ENCODE peak calls at places on chromosomes 12 and 14, in seven cellular contexts. J is anterior cingulate cortex, B is glomerular endothelial cell, K is hippocampal formation, G is nephron progenitor cell, V is ELR, H is right cardiac atrium. Y is an unnamed sample.

GRCh38 chr12:53380104-53380796 is at the start of gene SP1:
- DNase-seq in B (no peak), H (peak), K (peak), V (peak), G (peak), J (peak), Y (peak)

GRCh38 chr12:68960162-68960501 is 27.2 kb upstream of the CPM start:
- DNase-seq in V (no peak), G (no peak), J (no peak), B (no peak), K (no peak), H (no peak), Y (no peak)

GRCh38 chr12:4449862-4450222 is 4.2 kb upstream of the FGF6 start:
- DNase-seq in J (no peak), G (no peak), B (no peak), V (no peak), K (no peak), H (no peak), Y (no peak)

GRCh38 chr12:47793015-47793681 is 20.1 kb downstream of the SLC48A1 start:
- DNase-seq in B (no peak), J (no peak), H (peak), K (no peak), V (no peak), G (no peak), Y (no peak)

GRCh38 chr14:39483682-39484081 is 51.4 kb upstream of the FBXO33 start:
- DNase-seq in H (no peak), K (no peak), B (no peak), V (no peak), J (no peak), G (no peak), Y (no peak)

GRCh38 chr14:73047808-73048207 is 10.5 kb upstream of the RBM25 start:
- DNase-seq in H (no peak), J (no peak), B (no peak), V (no peak), G (no peak), K (no peak), Y (no peak)

GRCh38 chr12:120361506-120362208 is 7.3 kb downstream of the MSI1 start:
- DNase-seq in B (no peak), H (peak), K (peak), G (peak), V (peak), J (peak), Y (no peak)

GRCh38 chr12:45416161-45416560 is 200.3 kb downstream of the ANO6 start:
- DNase-seq in V (no peak), J (no peak), K (no peak), H (no peak), B (no peak), G (no peak), Y (no peak)

GRCh38 chr12:39990122-39991101 is 115.5 kb downstream of the SLC2A13 start:
- DNase-seq in V (peak), J (no peak), B (no peak), K (no peak), G (peak), H (peak), Y (peak)

GRCh38 chr12:22812531-22812930 is 187.6 kb downstream of the ETNK1 start:
- DNase-seq in H (no peak), G (no peak), V (no peak), B (no peak), J (no peak), K (no peak), Y (no peak)

GRCh38 chr14:75297417-75298040 is 18.9 kb downstream of the FOS start:
- DNase-seq in H (no peak), K (no peak), J (no peak), V (no peak), G (no peak), B (no peak), Y (no peak)

GRCh38 chr14:51533877-51534553 is 117.7 kb upstream of the FRMD6 start:
- DNase-seq in H (no peak), V (no peak), J (no peak), K (no peak), G (no peak), B (no peak), Y (no peak)

Y was measured in HuH-7.